ENCODE peak calls at places on chromosomes 12 and 14, in six cellular contexts. O, P, L, F, I and Z are unnamed samples.

GRCh38 chr12:48351022-48351708 is 446 bp upstream of the ZNF641 start:
- DNase-seq in I (no peak), O (no peak), P (peak; percentile 89), L (peak; percentile 72), F (peak; percentile 75), Z (peak; percentile 84)

GRCh38 chr12:108616941-108617858 is 16.5 kb downstream of the SELPLG start:
- DNase-seq in L (no peak), I (peak; percentile 59), O (no peak), F (no peak), P (no peak), Z (no peak)

GRCh38 chr12:28424965-28425364 is 234.7 kb downstream of the CCDC91 start:
- DNase-seq in P (no peak), L (peak; percentile 41), O (no peak), F (peak; percentile 74), I (no peak), Z (peak; percentile 31)

GRCh38 chr14:67426983-67427601 is 15.1 kb upstream of the PLEK2 start:
- DNase-seq in P (peak; percentile 77), F (peak; percentile 77), I (peak; percentile 81), L (peak; percentile 82), O (peak; percentile 82), Z (peak; percentile 72)

GRCh38 chr12:117294206-117294605 is 67.2 kb downstream of the NOS1 start:
- DNase-seq in P (no peak), I (no peak), F (no peak), L (no peak), O (no peak), Z (no peak)

GRCh38 chr12:57127101-57127709 is 1.1 kb upstream of the LRP1 start:
- DNase-seq in I (peak; percentile 61), F (peak; percentile 72), L (peak; percentile 84), O (peak; percentile 84), P (peak; percentile 96), Z (peak; percentile 78)

GRCh38 chr14:22549981-22550670 is 38.9 kb downstream of the DAD1 start:
- DNase-seq in P (no peak), F (no peak), O (no peak), I (peak; percentile 70), L (no peak), Z (no peak)

GRCh38 chr14:39219075-39219499 is 14.6 kb upstream of the MIA2 start:
- DNase-seq in P (no peak), O (no peak), F (no peak), L (no peak), I (peak; percentile 3), Z (no peak)

GRCh38 chr12:27517961-27518668 is 5.9 kb upstream of the PPFIBP1 start:
- DNase-seq in O (no peak), F (no peak), L (no peak), I (no peak), P (no peak), Z (no peak)

GRCh38 chr14:93019970-93020369 is 95.8 kb downstream of the ITPK1 start:
- DNase-seq in I (no peak), P (no peak), F (no peak), O (no peak), L (no peak), Z (no peak)

GRCh38 chr12:112169966-112170365 is 44.6 kb downstream of the TRAFD1 start:
- DNase-seq in O (no peak), I (no peak), L (no peak), P (no peak), F (no peak), Z (no peak)

GRCh38 chr12:87120440-87120839 is 864.2 kb upstream of the MGAT4C start:
- DNase-seq in L (no peak), P (no peak), O (no peak), I (no peak), F (no peak), Z (no peak)

GRCh38 chr12:7079826-7080125 is 12.5 kb downstream of the C1R start:
- DNase-seq in P (no peak), L (no peak), F (no peak), O (no peak), I (no peak), Z (no peak)

GRCh38 chr14:69696633-69697557 is 70.0 kb upstream of the SRSF5 start:
- DNase-seq in O (no peak), F (no peak), I (no peak), L (no peak), P (no peak), Z (no peak)

GRCh38 chr14:29465095-29465494 is 462.6 kb downstream of the PRKD1 start:
- DNase-seq in L (no peak), P (no peak), O (no peak), I (no peak), F (no peak), Z (no peak)

GRCh38 chr12:104815935-104816334 is 142.2 kb downstream of the SLC41A2 start:
- DNase-seq in I (no peak), O (no peak), L (no peak), F (no peak), P (no peak), Z (no peak)

GRCh38 chr12:120620624-120621023 is 19.8 kb upstream of the CABP1 start:
- DNase-seq in O (no peak), P (no peak), F (no peak), I (no peak), L (peak; percentile 51), Z (no peak)

GRCh38 chr12:92419201-92419600 is 273.6 kb upstream of the BTG1 start:
- DNase-seq in I (no peak), O (peak; percentile 36), P (no peak), F (no peak), L (no peak), Z (no peak)

GRCh38 chr12:29023436-29024076 is 125.5 kb upstream of the FAR2 start:
- DNase-seq in I (no peak), F (no peak), O (no peak), L (no peak), P (no peak), Z (no peak)

GRCh38 chr12:70919597-70920035 is 922 bp downstream of the PTPRR start:
- DNase-seq in I (no peak), L (no peak), P (no peak), O (no peak), F (no peak), Z (no peak)

GRCh38 chr14:90649096-90649495 is 167.1 kb downstream of the TTC7B start:
- DNase-seq in I (no peak), P (no peak), F (no peak), L (no peak), O (no peak), Z (no peak)

GRCh38 chr14:90302529-90303303 is 29.0 kb downstream of the NRDE2 start:
- DNase-seq in F (no peak), L (no peak), O (no peak), I (no peak), P (no peak), Z (no peak)

GRCh38 chr14:90426663-90427062 is 29.8 kb downstream of the CALM1 start:
- DNase-seq in L (peak; percentile 52), O (no peak), P (no peak), I (no peak), F (peak; percentile 51), Z (no peak)

GRCh38 chr12:132784580-132784979 is 22.9 kb upstream of the ANKLE2 start:
- DNase-seq in O (no peak), F (no peak), L (no peak), P (no peak), I (no peak), Z (no peak)

GRCh38 chr14:69994002-69994401 is 114.8 kb downstream of the SMOC1 start:
- DNase-seq in F (peak; percentile 9), I (no peak), P (no peak), L (no peak), O (no peak), Z (no peak)

GRCh38 chr14:73457050-73457934 is 1.1 kb downstream of the NUMB start:
- DNase-seq in L (peak; percentile 45), I (peak; percentile 32), O (peak; percentile 54), P (peak; percentile 77), F (peak; percentile 33), Z (peak; percentile 54)

GRCh38 chr14:77920312-77920711 is 120.4 kb downstream of the ADCK1 start:
- DNase-seq in I (no peak), L (no peak), F (no peak), P (no peak), O (no peak), Z (no peak)

GRCh38 chr12:78560633-78561032 is 303.9 kb upstream of the SYT1 start:
- DNase-seq in P (no peak), L (no peak), O (no peak), F (no peak), I (no peak), Z (no peak)

GRCh38 chr12:25789520-25789919 is 169.0 kb upstream of the RASSF8 start:
- DNase-seq in L (no peak), I (no peak), P (no peak), F (peak; percentile 14), O (no peak), Z (no peak)

GRCh38 chr14:56118611-56119181 is 485 bp downstream of the PELI2 start:
- DNase-seq in F (peak; percentile 21), P (peak; percentile 77), L (peak; percentile 44), O (peak; percentile 65), I (peak; percentile 14), Z (no peak)

GRCh38 chr12:33795536-33795935 is 226.8 kb upstream of the ALG10 start:
- DNase-seq in F (no peak), I (no peak), L (no peak), P (no peak), O (no peak), Z (no peak)

GRCh38 chr14:50901361-50901760 is 29.5 kb downstream of the ABHD12B start:
- DNase-seq in L (no peak), P (no peak), I (peak; percentile 59), F (no peak), O (no peak), Z (no peak)
- H3K4me3 ChIP-seq in L (no peak overlapping the region), P (no peak overlapping the region), I (peak overlapping the region; percentile 18), F (no peak overlapping the region), O (no peak overlapping the region), Z (no peak overlapping the region)

DNA sequence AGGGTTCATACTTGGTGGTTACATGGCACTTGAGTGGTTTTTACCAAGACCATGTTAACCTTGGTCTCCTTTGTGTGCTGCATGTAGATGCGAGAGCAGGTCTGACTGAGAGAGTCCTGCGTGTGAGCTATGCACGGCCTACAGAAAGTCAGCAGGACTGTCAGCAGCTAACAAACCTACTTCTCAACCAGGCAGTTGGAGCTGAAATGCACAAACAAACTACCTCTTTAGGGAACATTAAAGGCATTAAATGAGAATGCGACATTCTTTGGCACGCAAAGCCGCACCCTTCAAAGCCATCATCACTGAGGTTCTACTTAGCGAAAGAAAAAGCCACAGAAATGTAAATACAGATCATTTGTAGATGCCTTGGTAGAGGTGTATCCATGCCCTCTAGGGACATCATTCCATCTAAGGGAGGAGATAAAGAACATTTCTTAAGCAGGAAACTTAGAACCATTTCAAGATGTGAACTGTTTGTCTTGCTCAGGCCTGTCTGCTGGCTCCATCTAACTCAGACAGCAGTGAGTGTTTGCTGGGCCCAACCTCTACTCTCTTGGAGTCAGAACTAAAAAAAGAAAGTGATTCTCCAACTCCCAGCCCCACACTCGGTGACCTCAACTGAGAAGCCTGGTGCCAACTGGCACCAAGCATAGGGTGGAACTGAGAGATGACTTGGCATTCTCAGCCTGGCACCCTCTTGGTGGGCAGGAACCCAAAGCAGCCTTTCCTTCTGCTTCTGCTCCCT is 63.4 kb upstream of the MBIP start:
- DNase-seq in P (peak; percentile 91), F (peak; percentile 71), I (no peak), L (no peak), O (no peak), Z (peak; percentile 70)
- H3K27ac ChIP-seq in P (peak overlapping the region; percentile 68), F (peak overlapping the region; percentile 73), I (no peak overlapping the region), L (no peak overlapping the region), O (no peak overlapping the region), Z (no peak overlapping the region)

GRCh38 chr12:65948320-65949008 is 124.2 kb downstream of the HMGA2 start:
- DNase-seq in F (peak; percentile 82), O (peak; percentile 63), I (no peak), L (peak; percentile 50), P (peak; percentile 67), Z (peak; percentile 51)
- H3K4me3 ChIP-seq in F (no peak overlapping the region), O (no peak overlapping the region), I (no peak overlapping the region), L (no peak overlapping the region), P (no peak overlapping the region), Z (no peak overlapping the region)

GRCh38 chr12:19301223-19301622 is 138.1 kb upstream of the AEBP2 start:
- DNase-seq in O (no peak), I (no peak), P (no peak), L (no peak), F (no peak), Z (no peak)
- H3K27ac ChIP-seq in O (no peak overlapping the region), I (no peak overlapping the region), P (no peak overlapping the region), L (no peak overlapping the region), F (no peak overlapping the region), Z (no peak overlapping the region)